ENCODE peak calls at places on chromosomes 1 and 21, in five cellular contexts. E is foreskin keratinocyte, S is PC-3, Y is testis, C is gastrocnemius medialis. V is an unnamed sample. For H3K27me3, the result is how much of the 10 kb centered on the place peaks cover.

GRCh38 chr1:87451229-87451900 is 122.7 kb downstream of the LMO4 start:
- DNase-seq in Y (no peak), S (no peak), C (no peak), E (no peak), V (no peak)

GRCh38 chr1:10947691-10948462 is 64.6 kb upstream of the TARDBP start:
- DNase-seq in S (no peak), C (no peak), E (no peak), Y (no peak), V (no peak)

GRCh38 chr1:11893907-11894251 is 32.3 kb downstream of the KIAA2013 start:
- DNase-seq in S (peak), E (peak), Y (peak), C (no peak), V (peak)

GRCh38 chr1:67118191-67118590 is 16.6 kb downstream of the C1orf141 start:
- DNase-seq in Y (no peak), E (no peak), C (no peak), S (peak), V (no peak)

GRCh38 chr1:183821309-183822080 is 16.6 kb downstream of the RGL1 start:
- DNase-seq in C (no peak), E (no peak), Y (no peak), S (no peak), V (no peak)

GRCh38 chr1:76465030-76465429 is 390.5 kb downstream of the ST6GALNAC3 start:
- DNase-seq in Y (no peak), E (peak), S (no peak), C (no peak), V (no peak)

GRCh38 chr1:201279313-201279712 is 4.0 kb upstream of the PKP1 start:
- DNase-seq in Y (peak), E (no peak), S (no peak), C (peak), V (peak)

GRCh38 chr1:184433928-184434502 is 47.2 kb downstream of the C1orf21 start:
- DNase-seq in S (no peak), Y (no peak), E (no peak), C (no peak), V (no peak)

GRCh38 chr1:228275154-228275434 is 67.2 kb downstream of the OBSCN start:
- DNase-seq in Y (no peak), E (no peak), S (no peak), C (no peak), V (no peak)

GRCh38 chr1:77888071-77888428 is 374 bp upstream of the NEXN start:
- DNase-seq in S (peak), Y (no peak), C (no peak), E (no peak), V (no peak)

DNA sequence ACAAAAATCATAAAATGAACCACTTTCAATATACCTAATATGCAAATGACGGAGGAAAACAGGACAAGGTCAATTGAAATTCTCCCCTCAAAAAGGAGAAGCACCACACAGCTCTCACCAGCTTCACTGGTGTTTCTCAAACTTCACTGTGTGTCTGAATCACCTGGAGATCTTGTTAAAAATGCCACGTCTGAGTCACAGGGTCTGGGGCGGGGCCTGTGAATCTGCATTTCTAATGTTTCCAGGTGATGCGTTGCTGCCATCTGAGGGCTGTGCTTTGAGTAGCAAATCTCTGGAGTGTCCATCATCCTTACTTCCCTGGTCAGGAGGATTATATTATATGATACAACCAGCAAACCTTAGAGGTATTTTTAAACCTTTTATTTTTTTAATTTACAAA is 9.0 kb downstream of the CLDN19 start:
- DNase-seq in S (peak), C (no peak), Y (peak), E (no peak), V (no peak)
- H3K27ac ChIP-seq in S (no peak), C (no peak), Y (no peak), E (no peak), V (no peak)

GRCh38 chr1:3746389-3746783 is 5.9 kb upstream of the CCDC27 start:
- DNase-seq in S (peak), C (peak), E (no peak), Y (peak), V (no peak)

GRCh38 chr1:3747522-3747848 is 4.8 kb upstream of the CCDC27 start:
- DNase-seq in Y (no peak), E (no peak), C (no peak), S (no peak), V (no peak)

GRCh38 chr1:3745590-3746381 is 6.5 kb upstream of the CCDC27 start:
- DNase-seq in Y (peak), C (no peak), S (no peak), E (no peak), V (no peak)

GRCh38 chr1:3747903-3748302 is 4.3 kb upstream of the CCDC27 start:
- DNase-seq in E (no peak), C (no peak), Y (no peak), S (no peak), V (no peak)

GRCh38 chr1:3746784-3747521 is 5.3 kb upstream of the CCDC27 start:
- DNase-seq in C (peak), S (peak), Y (peak), E (peak), V (peak)
- H3K27me3 ChIP-seq in C (under half), S (under half), Y (under half), E (under half), V (under half)

GRCh38 chr1:23793018-23793781 is 2.3 kb downstream of the LYPLA2 start:
- DNase-seq in C (no peak), Y (no peak), E (peak), S (no peak), V (peak)

GRCh38 chr1:23790696-23791433 is at the start of gene LYPLA2:
- DNase-seq in E (peak), S (peak), C (peak), Y (peak), V (peak)

GRCh38 chr1:23793861-23794731 is 3.2 kb downstream of the LYPLA2 start:
- DNase-seq in Y (no peak), C (no peak), E (no peak), S (no peak), V (no peak)

GRCh38 chr1:23791434-23792047 is 596 bp downstream of the LYPLA2 start:
- DNase-seq in C (no peak), E (peak), S (peak), Y (no peak), V (peak)

DNA sequence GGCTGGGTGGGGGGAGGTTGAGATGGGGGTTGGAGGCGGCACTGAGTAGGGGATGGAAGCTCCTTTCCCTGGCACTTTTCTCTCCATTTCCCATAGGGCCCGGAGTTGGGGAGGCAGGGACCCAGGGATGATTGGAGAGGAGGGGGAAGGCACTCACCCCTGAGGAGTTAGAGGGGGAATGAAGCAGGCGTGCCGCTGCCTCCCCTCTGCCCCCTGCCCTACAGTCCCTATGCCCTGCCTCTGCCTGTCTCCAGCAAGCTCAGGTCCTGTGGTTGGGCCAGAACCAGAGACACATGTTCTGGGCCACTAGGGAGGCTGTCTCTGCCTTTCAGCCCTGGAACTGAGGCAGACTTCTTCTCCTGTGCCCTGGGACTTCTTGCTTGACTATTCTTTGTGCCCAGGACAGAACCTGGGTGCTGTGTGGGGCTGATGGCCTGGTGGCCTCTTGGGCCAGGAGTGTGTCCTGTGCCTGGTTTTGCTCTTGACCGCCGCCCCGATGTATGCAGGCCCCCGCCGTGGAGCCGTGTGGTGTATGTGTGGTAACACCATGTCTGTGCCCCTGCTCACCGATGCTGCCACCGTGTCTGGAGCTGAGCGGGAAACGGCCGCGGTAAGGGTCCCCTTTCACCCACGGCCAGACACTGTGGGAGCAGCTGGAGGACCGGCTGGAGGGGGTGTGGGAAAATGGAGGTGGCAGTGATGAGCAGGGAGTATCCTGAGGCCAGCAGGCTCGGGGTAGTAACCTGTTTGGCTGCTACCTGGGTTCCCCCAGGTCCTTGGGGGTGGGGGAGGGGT is 1.4 kb downstream of the LYPLA2 start:
- DNase-seq in E (no peak), S (no peak), Y (no peak), C (no peak), V (no peak)
- H3K27ac ChIP-seq in E (no peak), S (no peak), Y (no peak), C (peak), V (no peak)

GRCh38 chr1:206508130-206508884 is 976 bp downstream of the RASSF5 start:
- DNase-seq in S (no peak), E (no peak), C (no peak), Y (no peak), V (no peak)
- H3K27me3 ChIP-seq in S (under half), E (under half), C (under half), Y (under half), V (under half)

GRCh38 chr1:115977481-115978258 is 1.4 kb downstream of the SLC22A15 start:
- DNase-seq in C (no peak), S (peak), Y (no peak), E (peak), V (peak)
- H3K27ac ChIP-seq in C (peak), S (no peak), Y (no peak), E (peak), V (no peak)

GRCh38 chr21:42155045-42155855 is 63.7 kb upstream of the ABCG1 start:
- DNase-seq in Y (no peak), S (no peak), C (no peak), E (no peak), V (no peak)
- H3K27me3 ChIP-seq in Y (under half), S (under half), C (under half), E (half or more), V (under half)

GRCh38 chr1:9181176-9181906 is 52.4 kb upstream of the GPR157 start:
- DNase-seq in Y (peak), C (no peak), E (peak), S (peak), V (peak)

GRCh38 chr1:9183441-9183840 is 51.1 kb upstream of the H6PD start:
- DNase-seq in Y (no peak), E (no peak), C (no peak), S (no peak), V (no peak)

GRCh38 chr1:9182784-9183257 is 51.8 kb upstream of the H6PD start:
- DNase-seq in E (no peak), Y (no peak), S (no peak), C (no peak), V (no peak)

GRCh38 chr1:9183898-9184297 is 50.7 kb upstream of the H6PD start:
- DNase-seq in Y (no peak), E (no peak), C (no peak), S (no peak), V (no peak)

GRCh38 chr1:9181990-9182783 is 52.4 kb upstream of the H6PD start:
- DNase-seq in Y (peak), C (no peak), S (peak), E (peak), V (peak)
- H3K27ac ChIP-seq in Y (peak), C (peak), S (peak), E (peak), V (no peak)

DNA sequence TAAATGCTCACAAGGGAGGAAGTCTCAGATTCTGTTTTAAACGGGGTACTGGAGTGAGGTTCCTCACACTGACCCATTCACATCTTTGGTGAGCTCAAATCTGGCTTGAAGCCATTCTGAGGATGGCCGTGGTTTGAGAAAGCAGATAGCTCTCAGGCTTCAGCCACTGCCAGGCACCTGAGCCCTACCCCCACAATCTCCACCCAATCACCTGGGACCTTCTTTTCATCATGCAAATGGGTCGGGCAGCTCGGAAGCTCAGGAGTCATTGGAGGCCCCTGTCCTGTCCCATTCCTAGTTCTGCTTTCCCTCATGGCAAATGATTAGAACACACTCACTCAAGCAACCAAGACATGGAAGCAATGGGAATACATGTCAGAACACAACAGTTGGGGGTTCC is 141.4 kb upstream of the ETS2 start:
- DNase-seq in Y (no peak), E (no peak), S (no peak), C (no peak), V (no peak)
- H3K27me3 ChIP-seq in Y (under half), E (half or more), S (half or more), C (under half), V (half or more)

V was measured in cardiac muscle cell.